ENCODE peak calls at places on chromosomes 1 and 21, in five cellular contexts. One of them, this sample, is unnamed.

GRCh38 chr1:236451796-236452373 is 57.8 kb downstream of the EDARADD start:
- DNase-seq in GM20000: peak
- DNase-seq in type B pancreatic cell: no peak
- DNase-seq in heart right ventricle: no peak
- DNase-seq in tibial artery: no peak
- DNase-seq in this sample: no peak

GRCh38 chr1:240515505-240515904 is 96.5 kb downstream of the GREM2 start:
- DNase-seq in GM20000: no peak
- DNase-seq in type B pancreatic cell: no peak
- DNase-seq in heart right ventricle: no peak
- DNase-seq in tibial artery: no peak
- DNase-seq in this sample: no peak

GRCh38 chr1:22450421-22451021 is 1.1 kb upstream of the ZBTB40 start:
- DNase-seq in GM20000: no peak
- DNase-seq in type B pancreatic cell: no peak
- DNase-seq in heart right ventricle: no peak
- DNase-seq in tibial artery: no peak
- DNase-seq in this sample: no peak

GRCh38 chr1:14968251-14968812 is 185.2 kb upstream of the TMEM51 start:
- DNase-seq in GM20000: no peak
- DNase-seq in type B pancreatic cell: no peak
- DNase-seq in heart right ventricle: peak
- DNase-seq in tibial artery: peak
- DNase-seq in this sample: peak

GRCh38 chr1:42923367-42924248 is 35.1 kb downstream of the SLC2A1 start:
- DNase-seq in GM20000: peak
- DNase-seq in type B pancreatic cell: no peak
- DNase-seq in heart right ventricle: no peak
- DNase-seq in tibial artery: no peak
- DNase-seq in this sample: no peak

GRCh38 chr1:84481317-84481716 is 2.3 kb downstream of the RPF1 start:
- DNase-seq in GM20000: no peak
- DNase-seq in type B pancreatic cell: no peak
- DNase-seq in heart right ventricle: no peak
- DNase-seq in tibial artery: no peak
- DNase-seq in this sample: no peak

GRCh38 chr1:57112148-57112547 is 146.3 kb upstream of the C8B start:
- DNase-seq in GM20000: no peak
- DNase-seq in type B pancreatic cell: no peak
- DNase-seq in heart right ventricle: no peak
- DNase-seq in tibial artery: no peak
- DNase-seq in this sample: no peak

GRCh38 chr1:167486090-167486824 is 32.1 kb downstream of the CD247 start:
- DNase-seq in GM20000: no peak
- DNase-seq in type B pancreatic cell: no peak
- DNase-seq in heart right ventricle: peak
- DNase-seq in tibial artery: no peak
- DNase-seq in this sample: no peak

GRCh38 chr1:173715538-173715844 is 710 bp downstream of the KLHL20 start:
- DNase-seq in GM20000: no peak
- DNase-seq in type B pancreatic cell: no peak
- DNase-seq in heart right ventricle: no peak
- DNase-seq in tibial artery: no peak
- DNase-seq in this sample: no peak

GRCh38 chr1:235671992-235672391 is 22.4 kb upstream of the GNG4 start:
- DNase-seq in GM20000: no peak
- DNase-seq in type B pancreatic cell: no peak
- DNase-seq in heart right ventricle: no peak
- DNase-seq in tibial artery: no peak
- DNase-seq in this sample: no peak

GRCh38 chr1:192238421-192238820 is 78.4 kb upstream of the RGS21 start:
- DNase-seq in GM20000: no peak
- DNase-seq in type B pancreatic cell: no peak
- DNase-seq in heart right ventricle: no peak
- DNase-seq in tibial artery: no peak
- DNase-seq in this sample: no peak

GRCh38 chr1:109193653-109194590 is 19.8 kb upstream of the SARS1 start:
- DNase-seq in GM20000: peak
- DNase-seq in type B pancreatic cell: no peak
- DNase-seq in heart right ventricle: no peak
- DNase-seq in tibial artery: no peak
- DNase-seq in this sample: no peak

GRCh38 chr1:224523676-224524075 is 89.1 kb upstream of the WDR26 start:
- DNase-seq in GM20000: no peak
- DNase-seq in type B pancreatic cell: no peak
- DNase-seq in heart right ventricle: no peak
- DNase-seq in tibial artery: no peak
- DNase-seq in this sample: no peak

GRCh38 chr1:82185084-82185483 is 384.4 kb downstream of the ADGRL2 start:
- DNase-seq in GM20000: no peak
- DNase-seq in type B pancreatic cell: no peak
- DNase-seq in heart right ventricle: no peak
- DNase-seq in tibial artery: no peak
- DNase-seq in this sample: no peak

GRCh38 chr1:28910379-28911125 is 3.8 kb upstream of the EPB41 start:
- DNase-seq in GM20000: no peak
- DNase-seq in type B pancreatic cell: no peak
- DNase-seq in heart right ventricle: no peak
- DNase-seq in tibial artery: no peak
- DNase-seq in this sample: no peak

GRCh38 chr1:15680614-15681345 is 3.3 kb upstream of the PLEKHM2 start:
- DNase-seq in GM20000: no peak
- DNase-seq in type B pancreatic cell: no peak
- DNase-seq in heart right ventricle: no peak
- DNase-seq in tibial artery: no peak
- DNase-seq in this sample: no peak

GRCh38 chr1:116833655-116834054 is 76.1 kb upstream of the PTGFRN start:
- DNase-seq in GM20000: no peak
- DNase-seq in type B pancreatic cell: no peak
- DNase-seq in heart right ventricle: no peak
- DNase-seq in tibial artery: no peak
- DNase-seq in this sample: no peak
- TF ChIP-seq CTCF in GM20000: no peak
- TF ChIP-seq CTCF in type B pancreatic cell: no peak
- TF ChIP-seq CTCF in heart right ventricle: no peak
- TF ChIP-seq CTCF in tibial artery: no peak
- TF ChIP-seq CTCF in this sample: no peak

GRCh38 chr1:86356247-86356646 is 39.9 kb downstream of the ODF2L start:
- DNase-seq in GM20000: no peak
- DNase-seq in type B pancreatic cell: no peak
- DNase-seq in heart right ventricle: no peak
- DNase-seq in tibial artery: no peak
- DNase-seq in this sample: no peak
- TF ChIP-seq CTCF in GM20000: peak
- TF ChIP-seq CTCF in type B pancreatic cell: no peak
- TF ChIP-seq CTCF in heart right ventricle: no peak
- TF ChIP-seq CTCF in tibial artery: no peak
- TF ChIP-seq CTCF in this sample: peak

DNA sequence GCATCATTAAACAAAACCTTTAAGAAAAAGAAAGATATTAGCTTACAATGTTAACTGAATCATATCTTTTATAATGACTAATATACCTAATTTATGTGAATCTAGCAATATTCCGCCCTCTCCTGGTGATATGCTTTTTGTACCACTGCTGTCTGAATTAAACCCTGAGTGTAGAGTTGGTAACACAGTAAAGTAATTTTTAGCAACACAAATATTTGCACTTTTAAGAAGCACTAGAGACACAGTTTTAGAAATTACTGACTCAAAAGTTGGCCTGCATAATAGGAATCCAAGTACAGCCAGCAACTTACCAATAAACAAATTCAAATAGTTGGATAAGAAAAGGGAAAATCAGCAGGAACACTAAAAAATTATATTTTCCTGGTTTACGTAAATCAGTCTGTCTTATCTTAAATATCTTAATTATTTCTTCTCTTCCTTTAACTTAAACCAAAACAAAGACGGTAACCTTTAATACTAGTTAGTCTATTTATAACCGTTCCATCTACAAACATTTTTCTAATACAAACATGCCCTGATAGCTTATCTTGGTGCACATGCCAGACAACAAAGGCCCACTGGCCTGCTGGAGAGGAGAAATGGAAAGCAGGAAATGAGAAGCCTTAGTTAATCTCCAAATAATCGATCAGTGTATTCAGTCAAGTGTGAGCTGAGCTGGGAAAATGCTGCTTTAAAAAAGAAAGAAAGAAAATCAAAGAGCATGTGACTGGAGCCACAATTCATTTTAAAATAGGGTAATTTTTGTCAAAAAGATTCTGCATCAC is 246.0 kb downstream of the RERE start:
- DNase-seq in GM20000: no peak
- DNase-seq in type B pancreatic cell: no peak
- DNase-seq in heart right ventricle: no peak
- DNase-seq in tibial artery: peak
- DNase-seq in this sample: no peak
- TF ChIP-seq CTCF in GM20000: no peak
- TF ChIP-seq CTCF in type B pancreatic cell: peak
- TF ChIP-seq CTCF in heart right ventricle: peak
- TF ChIP-seq CTCF in tibial artery: peak
- TF ChIP-seq CTCF in this sample: peak

GRCh38 chr1:47709302-47710074 is 271.6 kb downstream of the FOXD2 start:
- DNase-seq in GM20000: peak
- DNase-seq in type B pancreatic cell: no peak
- DNase-seq in heart right ventricle: no peak
- DNase-seq in tibial artery: no peak
- DNase-seq in this sample: no peak
- TF ChIP-seq CTCF in GM20000: no peak
- TF ChIP-seq CTCF in type B pancreatic cell: peak
- TF ChIP-seq CTCF in heart right ventricle: no peak
- TF ChIP-seq CTCF in tibial artery: peak
- TF ChIP-seq CTCF in this sample: peak

DNA sequence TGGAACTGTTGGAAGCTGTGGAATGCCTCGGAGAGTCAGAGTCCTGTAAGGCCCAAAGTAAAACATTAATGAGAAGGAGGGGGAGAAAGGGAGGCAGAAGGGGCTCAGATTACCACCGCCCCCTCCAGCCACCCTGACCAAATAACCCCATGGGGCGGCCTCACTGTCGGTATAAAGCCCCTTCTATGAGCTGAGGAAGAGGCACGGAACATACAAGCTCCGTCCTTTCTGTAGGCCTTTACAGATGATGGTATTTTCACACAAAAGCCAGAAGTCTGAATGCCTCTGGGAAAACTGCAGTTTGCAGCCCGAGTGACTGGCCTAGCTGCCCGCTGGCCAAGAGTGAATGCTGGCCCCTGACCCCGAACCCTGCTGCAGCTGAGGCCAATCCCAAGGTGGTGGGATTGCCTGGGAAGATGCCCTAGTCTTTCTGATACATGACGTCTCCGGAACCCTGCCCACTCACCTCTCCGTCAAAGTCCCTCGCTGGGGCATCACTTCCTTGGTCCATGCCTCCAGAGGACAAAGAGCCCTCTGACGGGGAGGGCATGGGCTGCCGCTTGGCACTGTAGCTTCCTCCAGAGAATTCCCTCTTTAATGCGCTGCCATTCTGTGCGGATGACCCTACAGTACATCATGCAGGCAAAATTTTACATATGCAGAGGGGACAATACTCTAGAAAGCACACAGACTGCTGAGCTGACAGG is 54.4 kb downstream of the COQ8A start:
- DNase-seq in GM20000: no peak
- DNase-seq in type B pancreatic cell: no peak
- DNase-seq in heart right ventricle: no peak
- DNase-seq in tibial artery: no peak
- DNase-seq in this sample: no peak
- TF ChIP-seq CTCF in GM20000: no peak
- TF ChIP-seq CTCF in type B pancreatic cell: no peak
- TF ChIP-seq CTCF in heart right ventricle: no peak
- TF ChIP-seq CTCF in tibial artery: no peak
- TF ChIP-seq CTCF in this sample: no peak

GRCh38 chr1:211605613-211606326 is 26.8 kb upstream of the SLC30A1 start:
- DNase-seq in GM20000: no peak
- DNase-seq in type B pancreatic cell: no peak
- DNase-seq in heart right ventricle: no peak
- DNase-seq in tibial artery: no peak
- DNase-seq in this sample: no peak
- TF ChIP-seq CTCF in GM20000: no peak
- TF ChIP-seq CTCF in type B pancreatic cell: no peak
- TF ChIP-seq CTCF in heart right ventricle: no peak
- TF ChIP-seq CTCF in tibial artery: no peak
- TF ChIP-seq CTCF in this sample: no peak

DNA sequence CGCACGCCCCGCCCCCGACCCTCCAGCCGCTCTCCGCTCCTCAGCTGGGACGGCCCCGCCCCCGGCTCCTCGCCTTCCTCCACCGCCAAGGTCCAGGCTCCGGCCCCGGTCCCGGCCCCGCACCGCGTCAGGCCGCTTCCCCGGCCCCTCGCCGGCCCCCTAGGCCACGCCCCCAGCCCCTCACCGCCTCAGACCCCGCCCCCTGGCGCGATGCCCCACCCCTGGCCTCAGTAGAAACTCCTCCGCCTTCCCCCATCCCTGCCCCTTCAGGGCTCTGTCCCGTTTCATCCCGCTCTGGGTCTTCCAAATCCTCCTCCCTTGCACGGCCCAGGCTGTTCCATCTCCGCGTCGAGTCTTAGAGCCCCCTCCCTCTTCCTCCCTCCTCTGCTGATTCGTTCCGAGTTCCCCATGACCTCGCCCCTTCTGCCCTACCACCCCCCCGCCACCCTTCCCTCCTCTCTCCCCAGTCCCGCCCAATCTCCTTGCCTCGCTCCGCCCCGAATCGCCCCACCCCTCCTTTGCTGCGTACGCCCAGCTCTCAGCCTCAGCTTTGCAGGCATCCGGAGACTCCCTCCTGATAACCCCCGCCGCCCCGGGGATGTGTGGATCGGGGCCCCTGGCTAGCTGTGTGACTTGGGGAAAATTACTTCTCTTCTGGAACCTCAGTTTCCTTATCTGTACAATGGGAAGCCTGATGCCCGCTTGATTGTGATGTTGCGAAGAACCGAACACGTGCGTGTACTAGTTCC is 448 bp upstream of the ASAP3 start:
- DNase-seq in GM20000: peak
- DNase-seq in type B pancreatic cell: peak
- DNase-seq in heart right ventricle: peak
- DNase-seq in tibial artery: peak
- DNase-seq in this sample: peak
- TF ChIP-seq CTCF in GM20000: no peak
- TF ChIP-seq CTCF in type B pancreatic cell: no peak
- TF ChIP-seq CTCF in heart right ventricle: no peak
- TF ChIP-seq CTCF in tibial artery: no peak
- TF ChIP-seq CTCF in this sample: no peak

DNA sequence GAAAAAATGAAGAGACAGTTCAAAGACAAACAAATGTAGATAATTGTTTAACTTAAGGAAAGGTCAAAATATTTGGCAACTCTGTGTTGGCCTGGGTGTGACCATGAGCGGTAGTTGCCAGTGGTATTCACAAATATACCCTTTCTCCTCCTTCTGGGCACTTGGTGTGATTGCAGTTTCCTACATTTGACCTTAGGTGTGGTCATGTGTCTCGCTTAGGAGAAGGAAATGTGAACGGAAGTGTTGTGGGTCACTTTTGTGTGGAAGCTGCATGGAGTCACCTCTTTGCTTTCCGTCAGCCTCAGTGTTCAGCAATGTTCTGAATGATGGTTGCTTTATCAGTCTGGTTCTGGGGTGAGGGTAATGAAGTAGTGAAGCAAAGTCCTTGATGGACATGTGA is 3.4 kb upstream of the PCSK9 start:
- DNase-seq in GM20000: no peak
- DNase-seq in type B pancreatic cell: no peak
- DNase-seq in heart right ventricle: no peak
- DNase-seq in tibial artery: no peak
- DNase-seq in this sample: no peak
- TF ChIP-seq CTCF in GM20000: no peak
- TF ChIP-seq CTCF in type B pancreatic cell: peak
- TF ChIP-seq CTCF in heart right ventricle: no peak
- TF ChIP-seq CTCF in tibial artery: no peak
- TF ChIP-seq CTCF in this sample: no peak

GRCh38 chr21:46037338-46038325 is 56.1 kb downstream of the COL6A1 start:
- DNase-seq in GM20000: no peak
- DNase-seq in type B pancreatic cell: no peak
- DNase-seq in heart right ventricle: no peak
- DNase-seq in tibial artery: no peak
- DNase-seq in this sample: peak
- TF ChIP-seq CTCF in GM20000: no peak
- TF ChIP-seq CTCF in type B pancreatic cell: no peak
- TF ChIP-seq CTCF in heart right ventricle: no peak
- TF ChIP-seq CTCF in tibial artery: no peak
- TF ChIP-seq CTCF in this sample: no peak